ENCODE peak calls at places on chromosomes 5 and 9, in seven cellular contexts. T, Z, P, X, A, L and M are unnamed samples. For H3K4me1, the result is how much of the 10 kb centered on the place peaks cover.

GRCh38 chr5:10702040-10702629 is 58.9 kb downstream of the DAP start:
- DNase-seq in T (no peak), Z (peak), P (no peak), X (no peak), A (peak), L (no peak), M (no peak)

GRCh38 chr5:142671276-142671675 is 14.6 kb downstream of the FGF1 start:
- DNase-seq in T (no peak), Z (peak), P (no peak), X (no peak), A (no peak), L (no peak), M (no peak)

GRCh38 chr9:130938652-130939404 is at the start of gene FIBCD1:
- DNase-seq in T (no peak), Z (peak), P (peak), X (no peak), A (peak), L (no peak), M (no peak)

GRCh38 chr9:126860757-126861466 is 473 bp downstream of the ZBTB34 start:
- DNase-seq in T (no peak), Z (no peak), P (peak), X (no peak), A (peak), L (no peak), M (no peak)

GRCh38 chr5:176736271-176736965 is 73.9 kb upstream of the UNC5A start:
- DNase-seq in T (no peak), Z (no peak), P (peak), X (no peak), A (no peak), L (no peak), M (peak)

GRCh38 chr5:174493536-174493935 is 230.8 kb upstream of the MSX2 start:
- DNase-seq in T (no peak), Z (no peak), P (no peak), X (no peak), A (no peak), L (no peak), M (no peak)

GRCh38 chr5:58787982-58788381 is 205.1 kb downstream of the RAB3C start:
- DNase-seq in T (no peak), Z (no peak), P (no peak), X (no peak), A (no peak), L (no peak), M (no peak)

GRCh38 chr9:135971892-135972291 is 10.7 kb upstream of the UBAC1 start:
- DNase-seq in T (no peak), Z (no peak), P (peak), X (peak), A (no peak), L (peak), M (no peak)

GRCh38 chr5:139761057-139761450 is 34.6 kb upstream of the PSD2 start:
- DNase-seq in T (no peak), Z (no peak), P (no peak), X (no peak), A (no peak), L (no peak), M (no peak)

GRCh38 chr5:179326176-179326997 is 18.9 kb downstream of the ADAMTS2 start:
- DNase-seq in T (no peak), Z (peak), P (peak), X (no peak), A (no peak), L (no peak), M (no peak)

GRCh38 chr5:38607930-38608545 is 51.6 kb upstream of the LIFR start:
- DNase-seq in T (no peak), Z (peak), P (no peak), X (peak), A (peak), L (peak), M (no peak)

GRCh38 chr5:171577940-171578856 is 158.8 kb downstream of the FGF18 start:
- DNase-seq in T (no peak), Z (no peak), P (no peak), X (no peak), A (no peak), L (no peak), M (no peak)

GRCh38 chr9:3181049-3181953 is 337.4 kb upstream of the PUM3 start:
- DNase-seq in T (no peak), Z (no peak), P (peak), X (peak), A (no peak), L (peak), M (no peak)

GRCh38 chr9:107312651-107313050 is 29.6 kb downstream of the RAD23B start:
- DNase-seq in T (no peak), Z (peak), P (no peak), X (no peak), A (no peak), L (no peak), M (no peak)

GRCh38 chr5:155082401-155082800 is 68.8 kb downstream of the KIF4B start:
- DNase-seq in T (no peak), Z (peak), P (no peak), X (no peak), A (peak), L (no peak), M (no peak)

GRCh38 chr9:134268308-134268724 is 57.9 kb upstream of the RXRA start:
- DNase-seq in T (peak), Z (peak), P (peak), X (no peak), A (no peak), L (peak), M (no peak)

GRCh38 chr9:14238518-14238917 is 75.4 kb downstream of the NFIB start:
- DNase-seq in T (no peak), Z (peak), P (no peak), X (peak), A (peak), L (peak), M (no peak)

GRCh38 chr5:165565921-165566320 is 2060.5 kb downstream of the MAT2B start:
- DNase-seq in T (no peak), Z (no peak), P (no peak), X (no peak), A (no peak), L (no peak), M (no peak)

DNA sequence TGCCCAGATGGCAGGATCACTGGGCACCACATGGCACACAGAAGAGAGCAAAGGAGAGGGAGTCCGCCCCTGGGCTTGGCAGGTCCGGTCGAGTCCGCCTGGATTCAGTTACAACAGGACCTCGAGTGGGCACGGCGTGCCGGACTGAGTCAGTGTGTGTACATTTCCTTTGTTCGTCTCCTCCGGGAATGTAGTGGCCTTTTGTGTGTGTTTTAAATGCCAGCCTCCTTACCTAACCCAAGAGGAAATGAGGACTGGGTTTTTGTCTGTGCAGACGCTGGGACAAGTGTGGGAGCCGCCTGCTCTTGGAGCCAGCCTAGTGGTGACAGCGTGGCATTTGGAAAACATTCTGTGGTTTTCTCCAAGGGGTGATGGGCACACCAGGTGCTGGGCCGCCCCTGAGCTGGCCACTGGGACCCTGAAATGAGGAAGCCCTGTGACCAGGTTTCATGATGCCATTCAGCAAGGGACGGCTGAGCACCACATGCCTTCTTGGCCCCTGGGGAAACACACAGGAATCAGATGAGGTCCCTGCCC is 9.6 kb downstream of the NEK6 start:
- DNase-seq in T (no peak), Z (peak), P (peak), X (peak), A (peak), L (no peak), M (no peak)
- TF ChIP-seq POLR2A in T (peak), Z (no peak), P (peak), X (peak), A (peak), L (no peak), M (no peak)

GRCh38 chr5:169922474-169922873 is 57.8 kb downstream of the INSYN2B start:
- DNase-seq in T (no peak), Z (no peak), P (no peak), X (no peak), A (no peak), L (no peak), M (no peak)
- H3K4me1 ChIP-seq in T (under half), Z (under half), P (under half), X (under half), A (under half), L (under half), M (under half)

DNA sequence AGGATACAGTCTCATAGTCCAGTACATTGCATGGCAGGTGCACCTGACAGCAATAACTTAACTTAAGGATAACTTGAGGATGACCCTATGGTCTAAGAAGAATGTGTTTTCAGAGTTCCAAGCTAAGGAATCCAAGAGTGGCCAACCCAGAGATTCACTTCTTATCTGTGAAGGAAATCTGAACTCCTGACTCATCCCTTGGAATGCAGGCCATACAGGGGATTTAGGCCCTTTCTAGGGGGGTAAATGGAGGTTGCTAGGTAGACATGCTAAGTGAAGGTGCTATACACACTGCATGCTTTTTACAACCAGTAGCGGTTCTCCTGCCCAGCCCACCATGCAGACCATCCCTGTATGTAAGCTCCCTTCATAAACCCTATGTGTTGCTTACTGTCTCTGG is 50.4 kb downstream of the HTR1A start:
- DNase-seq in T (no peak), Z (no peak), P (no peak), X (no peak), A (no peak), L (no peak), M (no peak)
- H3K27ac ChIP-seq in T (no peak), Z (no peak), P (no peak), X (no peak), A (no peak), L (no peak), M (no peak)

DNA sequence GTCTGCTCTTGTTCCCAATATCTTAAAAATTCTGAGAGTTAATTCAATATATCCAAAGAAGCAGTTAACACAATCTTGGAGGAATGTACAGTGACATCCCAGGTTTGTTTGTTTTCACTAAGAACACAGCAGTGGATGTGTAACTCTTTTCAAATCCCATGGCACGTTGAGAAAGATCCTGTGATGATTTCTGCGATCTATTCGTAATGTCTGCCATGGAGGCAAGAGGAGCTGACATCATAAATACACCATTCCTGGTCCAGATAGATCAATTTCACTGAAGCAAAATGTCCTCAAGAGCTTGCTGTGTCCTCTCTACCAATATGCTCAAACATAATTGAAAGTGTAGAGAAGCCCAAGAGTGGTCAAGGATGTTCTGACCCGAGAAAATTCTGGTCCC is 252.8 kb upstream of the TRIM32 start:
- DNase-seq in T (no peak), Z (peak), P (no peak), X (no peak), A (no peak), L (no peak), M (no peak)
- TF ChIP-seq POLR2A in T (no peak), Z (no peak), P (no peak), X (no peak), A (no peak), L (no peak), M (no peak)

DNA sequence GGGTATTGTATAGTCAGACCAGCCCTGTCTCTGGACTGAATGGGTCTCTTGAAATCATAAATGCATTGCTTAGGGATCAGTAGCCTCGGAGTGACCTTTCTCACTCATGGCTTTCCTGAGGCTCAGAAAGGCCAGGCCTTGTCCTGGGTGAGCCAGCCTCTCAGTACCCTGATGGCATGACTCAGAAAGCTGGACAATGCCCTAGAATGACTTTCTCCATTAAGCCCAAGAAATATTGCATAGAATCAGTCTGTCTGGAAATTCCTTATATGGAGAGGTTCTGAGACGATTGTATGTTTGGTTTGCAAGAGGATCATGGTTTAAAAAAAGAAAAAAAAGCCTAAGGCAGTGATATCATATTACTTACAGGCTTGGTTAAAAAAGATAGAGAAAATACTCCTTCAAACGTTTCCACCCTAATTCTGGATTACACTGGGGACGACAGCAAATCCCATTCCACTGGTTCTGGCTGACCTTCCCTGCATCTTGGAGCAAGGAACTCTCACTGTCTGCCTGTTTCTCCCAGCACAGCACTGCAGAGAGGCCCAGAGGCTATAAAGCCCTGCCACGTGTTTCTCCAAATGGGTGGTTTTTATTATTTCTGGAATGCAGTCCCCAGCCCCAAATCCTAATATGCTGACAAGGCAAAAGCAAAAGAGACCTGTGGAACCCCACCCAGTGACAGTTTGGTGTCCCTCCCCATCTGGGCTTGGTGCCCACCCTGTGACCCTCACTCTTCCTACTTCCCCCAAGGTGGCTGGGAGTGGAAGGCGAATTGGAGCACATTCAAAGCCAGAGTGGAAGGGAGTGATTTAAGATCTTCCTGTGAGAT is 34.4 kb downstream of the MAP1B start:
- DNase-seq in T (no peak), Z (peak), P (no peak), X (no peak), A (peak), L (no peak), M (no peak)
- H3K4me1 ChIP-seq in T (under half), Z (under half), P (under half), X (under half), A (under half), L (under half), M (under half)

DNA sequence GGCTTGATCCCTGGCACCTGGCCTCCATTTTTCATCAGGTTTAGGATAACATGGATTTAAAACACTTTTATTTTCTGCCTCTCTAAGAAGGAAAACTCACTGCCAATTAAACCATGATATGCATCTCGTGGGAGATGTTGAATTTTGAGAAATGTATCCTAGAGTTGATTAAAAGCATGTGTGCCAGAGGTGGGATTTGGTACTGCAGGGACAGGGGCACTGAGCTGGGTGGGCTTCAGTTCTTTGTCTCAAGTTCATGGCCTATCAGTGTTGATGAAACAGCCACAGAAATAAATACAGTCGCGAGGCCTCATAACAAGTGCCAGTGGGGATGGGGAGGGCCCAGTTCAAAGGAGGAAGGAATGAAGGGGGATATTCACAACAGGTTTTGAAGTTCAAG is 34.9 kb downstream of the POLR1E start:
- DNase-seq in T (no peak), Z (no peak), P (no peak), X (no peak), A (no peak), L (no peak), M (no peak)
- H3K27ac ChIP-seq in T (no peak), Z (no peak), P (no peak), X (no peak), A (no peak), L (no peak), M (no peak)

DNA sequence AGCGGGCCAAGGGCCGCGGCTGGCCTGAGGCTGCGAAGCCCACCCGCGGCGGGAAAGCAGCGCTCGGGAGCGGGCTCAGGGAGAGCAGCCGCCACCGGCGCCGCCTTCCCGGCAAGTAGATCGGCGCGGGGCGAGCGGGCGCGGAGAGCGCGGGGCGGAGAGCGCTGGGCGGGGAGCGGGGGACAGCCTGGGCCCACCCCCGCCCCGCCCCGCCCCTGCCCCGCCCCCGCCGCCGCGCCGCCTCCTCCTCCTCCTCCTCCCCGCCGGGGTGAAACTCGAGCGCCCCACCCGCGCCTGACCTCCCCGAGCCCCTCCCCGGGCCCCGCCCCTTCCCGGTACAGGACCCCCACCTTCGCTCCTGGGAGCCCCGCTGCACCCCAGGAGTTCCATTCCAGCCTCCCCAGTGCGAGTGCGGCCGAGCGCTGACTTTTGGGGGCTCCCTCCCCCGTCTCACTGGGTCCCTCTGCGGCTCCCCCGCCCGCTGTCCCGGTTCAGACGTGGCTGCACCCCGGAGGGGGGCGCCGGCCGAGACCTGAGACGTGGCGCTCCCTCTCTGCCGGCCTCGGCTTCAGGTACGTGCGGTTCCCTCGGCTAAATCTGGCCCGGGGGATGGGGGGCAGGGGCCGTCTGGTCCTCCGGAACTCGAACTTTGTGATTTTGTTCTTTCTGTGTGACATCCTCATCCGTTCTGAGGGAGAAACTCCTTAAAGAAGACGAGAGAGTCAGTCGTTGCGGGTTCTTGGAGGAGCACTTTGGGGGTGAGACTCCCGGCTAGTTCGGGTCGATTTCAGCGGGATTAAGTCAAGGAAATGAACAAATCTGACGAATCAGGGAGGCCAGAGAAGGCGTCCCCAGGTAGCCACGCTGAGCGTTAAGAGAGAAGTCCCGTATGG is at the start of gene SEMA5A:
- DNase-seq in T (no peak), Z (peak), P (peak), X (peak), A (no peak), L (no peak), M (peak)
- TF ChIP-seq POLR2A in T (no peak), Z (peak), P (peak), X (peak), A (no peak), L (no peak), M (no peak)